ENCODE peak calls at places on chromosomes 3 and 15, in ten cellular contexts. I is Panc1, T is ascending aorta, E is H1, P is vagina, L is epithelial cell of proximal tubule, S is AG10803, D is LNCaP clone FGC, A is sigmoid colon, K is psoas muscle. U is an unnamed sample.

GRCh38 chr15:63752075-63752684 is 81.6 kb downstream of the HERC1 start:
- DNase-seq in I (peak; percentile 51), T (no peak), E (no peak), P (no peak), L (peak; percentile 9), S (peak; percentile 58), D (peak; percentile 91), A (no peak), K (no peak), U (peak; percentile 44)

GRCh38 chr15:63181658-63182057 is 7.7 kb upstream of the RAB8B start:
- DNase-seq in I (no peak), T (no peak), E (no peak), P (no peak), L (no peak), S (no peak), D (no peak), A (no peak), K (no peak), U (no peak)

GRCh38 chr15:76336254-76337046 is at the start of gene ISL2:
- DNase-seq in I (no peak), T (no peak), E (peak; percentile 97), P (no peak), L (no peak), S (peak; percentile 96), D (no peak), A (peak; percentile 97), K (no peak), U (peak; percentile 32)

GRCh38 chr15:77030928-77031375 is 36.0 kb downstream of the PSTPIP1 start:
- DNase-seq in I (no peak), T (no peak), E (peak; percentile 46), P (peak; percentile 91), L (no peak), S (no peak), D (no peak), A (peak; percentile 61), K (no peak), U (no peak)

GRCh38 chr3:33089515-33089914 is 7.4 kb downstream of the GLB1 start:
- DNase-seq in I (no peak), T (no peak), E (no peak), P (no peak), L (no peak), S (no peak), D (no peak), A (no peak), K (no peak), U (no peak)

GRCh38 chr15:94829887-94830884 is 598.8 kb downstream of the MCTP2 start:
- DNase-seq in I (no peak), T (no peak), E (no peak), P (no peak), L (no peak), S (no peak), D (no peak), A (no peak), K (no peak), U (no peak)

GRCh38 chr15:91478717-91479191 is 374.8 kb upstream of the SLCO3A1 start:
- DNase-seq in I (no peak), T (no peak), E (no peak), P (no peak), L (no peak), S (no peak), D (no peak), A (no peak), K (no peak), U (no peak)

GRCh38 chr3:141735176-141735575 is 2.9 kb upstream of the RNF7 start:
- DNase-seq in I (no peak), T (no peak), E (no peak), P (no peak), L (no peak), S (no peak), D (no peak), A (no peak), K (no peak), U (no peak)

GRCh38 chr3:79870006-79870620 is 102.3 kb upstream of the ROBO1 start:
- DNase-seq in I (no peak), T (no peak), E (no peak), P (no peak), L (no peak), S (no peak), D (no peak), A (no peak), K (no peak), U (no peak)

GRCh38 chr15:48964898-48965297 is 1.2 kb upstream of the SHC4 start:
- DNase-seq in I (no peak), T (no peak), E (no peak), P (no peak), L (no peak), S (no peak), D (no peak), A (no peak), K (no peak), U (no peak)

GRCh38 chr15:48967336-48967735 is 3.6 kb upstream of the SHC4 start:
- DNase-seq in I (no peak), T (no peak), E (no peak), P (no peak), L (no peak), S (no peak), D (no peak), A (no peak), K (no peak), U (no peak)

GRCh38 chr15:48966595-48967301 is 3.0 kb upstream of the SHC4 start:
- DNase-seq in I (no peak), T (no peak), E (no peak), P (no peak), L (no peak), S (peak; percentile 60), D (no peak), A (no peak), K (no peak), U (no peak)

GRCh38 chr15:48968066-48968465 is 4.3 kb upstream of the SHC4 start:
- DNase-seq in I (no peak), T (no peak), E (no peak), P (no peak), L (no peak), S (no peak), D (no peak), A (no peak), K (no peak), U (no peak)

DNA sequence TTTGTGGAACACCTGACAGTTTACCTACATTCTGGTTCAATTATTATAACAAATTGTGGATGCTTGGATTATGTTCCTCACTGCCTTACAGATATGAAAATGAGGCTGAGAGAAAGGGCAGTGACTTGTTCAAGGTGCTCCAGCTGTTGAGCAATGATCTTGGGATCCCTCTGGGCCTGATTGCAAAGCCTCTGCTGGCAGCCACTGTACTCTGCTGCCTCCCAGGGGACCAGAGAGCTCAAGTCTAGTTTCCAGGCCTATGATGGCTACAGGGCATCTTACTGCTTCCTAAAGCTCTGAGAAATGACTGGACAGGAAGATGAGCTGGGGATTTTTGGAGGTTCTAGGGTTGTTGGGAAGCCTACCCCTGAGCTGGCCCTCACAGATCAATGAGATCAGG is 2.3 kb upstream of the SHC4 start:
- DNase-seq in I (no peak), T (no peak), E (no peak), P (no peak), L (no peak), S (peak; percentile 77), D (no peak), A (no peak), K (no peak), U (no peak)
- TF ChIP-seq CTCF in I (peak; percentile 41), T (no peak), E (peak; percentile 51), P (no peak), L (peak; percentile 70), S (peak; percentile 17), D (peak; percentile 38), A (no peak), K (no peak), U (no peak)

DNA sequence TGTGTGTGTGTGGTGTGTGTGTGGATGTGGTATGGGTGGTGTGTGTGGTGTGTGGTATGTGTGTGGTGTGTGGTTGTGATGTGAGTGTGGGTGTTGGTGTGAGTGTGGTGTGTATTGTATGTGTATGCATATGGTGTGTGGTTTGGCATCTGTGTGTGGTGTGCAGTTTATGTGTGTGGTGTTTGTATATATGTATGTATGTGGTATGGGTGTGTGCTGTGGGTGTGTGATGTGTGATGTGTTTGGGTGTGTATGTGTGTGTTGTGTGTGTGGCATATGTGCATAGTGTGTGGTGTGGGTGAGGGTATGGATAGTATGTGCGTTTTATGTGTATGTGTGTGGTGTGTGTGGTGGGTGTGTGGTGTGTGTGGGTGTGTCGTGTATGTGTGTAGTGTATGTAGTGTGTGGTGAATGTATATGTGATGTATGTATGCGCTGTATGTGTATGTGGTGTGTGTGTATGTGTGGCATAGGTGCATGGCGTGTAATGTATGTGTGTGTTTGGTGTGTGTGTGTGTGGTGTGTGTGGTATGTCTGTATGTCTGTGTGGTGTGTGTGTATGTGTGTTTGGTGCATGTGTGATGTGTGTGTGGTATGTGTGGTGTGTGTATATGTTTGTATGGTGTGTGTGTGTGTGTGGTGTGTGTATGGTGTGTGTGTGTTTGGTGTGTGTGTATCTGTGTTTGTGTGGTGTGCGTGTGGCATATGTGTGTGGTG is 58.0 kb downstream of the EFCAB12 start:
- DNase-seq in I (no peak), T (no peak), E (no peak), P (no peak), L (no peak), S (no peak), D (no peak), A (no peak), K (no peak), U (no peak)
- H3K4me3 ChIP-seq in I (no peak overlapping the region), T (no peak overlapping the region), E (no peak overlapping the region), P (no peak overlapping the region), L (no peak overlapping the region), S (no peak overlapping the region), D (no peak overlapping the region), A (no peak overlapping the region), K (no peak overlapping the region), U (no peak overlapping the region)

DNA sequence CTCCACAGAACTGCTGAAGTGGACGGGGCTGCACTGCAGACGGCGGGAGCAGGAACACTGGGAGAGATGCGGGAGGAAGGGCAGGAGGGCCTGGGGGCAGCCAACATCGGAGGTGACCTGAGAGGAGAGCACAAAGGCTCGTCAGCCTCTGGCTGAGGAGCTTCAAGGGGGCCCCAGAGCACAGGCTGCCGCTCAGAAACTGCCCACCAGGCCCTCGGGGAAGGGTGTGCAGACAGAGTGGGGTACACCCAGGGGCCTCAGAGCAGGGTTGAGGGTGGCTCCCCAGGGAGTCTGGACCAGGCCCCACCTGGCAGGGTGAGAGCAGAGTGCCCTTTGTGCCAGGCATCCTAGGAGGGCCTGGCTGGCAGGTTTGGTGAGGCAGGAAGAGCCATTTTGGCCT is 14.7 kb upstream of the RHO start:
- DNase-seq in I (no peak), T (no peak), E (no peak), P (no peak), L (no peak), S (no peak), D (no peak), A (no peak), K (no peak), U (no peak)
- TF ChIP-seq CTCF in I (no peak), T (no peak), E (no peak), P (no peak), L (no peak), S (no peak), D (no peak), A (no peak), K (no peak), U (no peak)

DNA sequence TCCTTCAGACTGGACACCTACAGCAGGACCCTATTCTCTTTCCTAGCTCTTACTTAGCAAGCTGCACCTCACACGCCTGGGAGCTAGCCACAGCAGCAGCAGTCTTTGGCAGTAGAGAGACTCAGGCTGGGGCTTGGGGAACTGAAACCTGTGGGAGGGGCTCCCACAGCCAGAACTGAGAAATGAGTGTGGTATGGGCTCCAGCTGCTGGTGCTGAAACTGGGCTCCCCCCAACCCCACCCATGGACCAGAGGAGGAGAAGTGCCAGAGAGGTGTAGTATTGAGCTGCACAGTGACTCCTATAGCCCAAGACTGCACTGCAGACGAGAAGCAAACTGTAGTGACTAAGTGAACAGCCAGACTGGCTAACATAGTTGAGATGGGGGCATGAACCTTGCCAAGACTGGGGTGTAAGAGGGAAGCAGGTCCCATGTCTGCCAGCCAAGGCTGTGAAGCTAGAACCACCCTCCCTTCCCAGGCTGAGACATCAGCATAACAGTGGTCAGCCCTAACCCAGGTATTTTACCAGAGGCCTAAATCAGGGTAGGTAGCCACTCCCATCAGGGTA is 62.5 kb downstream of the MYO5A start:
- DNase-seq in I (no peak), T (peak; percentile 70), E (no peak), P (no peak), L (no peak), S (no peak), D (no peak), A (peak; percentile 68), K (peak; percentile 37), U (peak; percentile 11)
- H3K4me3 ChIP-seq in I (no peak overlapping the region), T (no peak overlapping the region), E (peak overlapping the region; percentile 28), P (no peak overlapping the region), L (no peak overlapping the region), S (no peak overlapping the region), D (no peak overlapping the region), A (no peak overlapping the region), K (no peak overlapping the region), U (no peak overlapping the region)

U was measured in body of pancreas.